ENCODE peak calls at places on chromosomes 5 and 9, in eight cellular contexts. W is A673; A is iris pigment epithelial cell; B is stimulated activated CD4-positive, alpha-beta T cell treated with anti-CD3 and anti-CD28 coated beads, Interleukin-1b, Interleukin-23, amount 100 ng/mL, for 4 hours; Q is stimulated activated CD8-positive, alpha-beta memory T cell treated with anti-CD3 and anti-CD28 coated beads, Interleukin-7, amount 100 ng/mL, for 1 hour; U is GM20000; S is HFFc6; G is Kasumi-1. N is an unnamed sample.

GRCh38 chr5:14582797-14583137 is 1.2 kb downstream of the OTULINL start:
- DNase-seq in A (no peak), S (no peak), Q (no peak), G (no peak), B (no peak), U (no peak), W (peak), N (no peak)

GRCh38 chr5:27475063-27475462 is 436.7 kb upstream of the CDH9 start:
- DNase-seq in W (no peak), B (no peak), Q (no peak), A (no peak), U (no peak), S (no peak), G (no peak), N (no peak)

GRCh38 chr5:154181156-154181555 is 9.4 kb upstream of the GALNT10 start:
- DNase-seq in B (no peak), S (no peak), U (no peak), W (no peak), G (no peak), A (no peak), Q (no peak), N (no peak)

GRCh38 chr9:112112519-112112918 is 62.6 kb downstream of the SUSD1 start:
- DNase-seq in U (no peak), W (peak), S (peak), G (no peak), Q (no peak), B (no peak), A (peak), N (no peak)

GRCh38 chr9:125906144-125906543 is 159.0 kb downstream of the PBX3 start:
- DNase-seq in Q (no peak), B (no peak), S (peak), G (no peak), U (no peak), A (peak), W (no peak), N (no peak)

GRCh38 chr9:108722396-108722795 is 133.4 kb downstream of the ACTL7B start:
- DNase-seq in G (no peak), B (no peak), S (no peak), U (no peak), W (no peak), Q (no peak), A (no peak), N (no peak)

GRCh38 chr9:124721109-124721850 is 49.8 kb downstream of the NR6A1 start:
- DNase-seq in U (no peak), S (peak), Q (no peak), A (peak), W (peak), B (no peak), G (no peak), N (no peak)

GRCh38 chr5:85108471-85108870 is 723.8 kb upstream of the EDIL3 start:
- DNase-seq in U (no peak), A (peak), W (no peak), B (no peak), Q (no peak), G (peak), S (no peak), N (no peak)

GRCh38 chr5:74643160-74643562 is 2.6 kb upstream of the ENC1 start:
- DNase-seq in S (peak), B (no peak), U (no peak), W (peak), A (peak), G (no peak), Q (no peak), N (no peak)

GRCh38 chr9:129547063-129547462 is 73.8 kb downstream of the C9orf50 start:
- DNase-seq in A (no peak), S (no peak), B (no peak), U (no peak), Q (no peak), W (no peak), G (no peak), N (no peak)

GRCh38 chr9:11933926-11934325 is 759.3 kb upstream of the TYRP1 start:
- DNase-seq in Q (no peak), S (no peak), U (no peak), G (no peak), W (peak), B (no peak), A (peak), N (no peak)

GRCh38 chr9:122218885-122219855 is 9.6 kb downstream of the LHX6 start:
- DNase-seq in U (no peak), S (no peak), B (no peak), G (peak), W (no peak), A (peak), Q (no peak), N (no peak)

GRCh38 chr9:115013998-115014397 is 83.6 kb upstream of the TNFSF8 start:
- DNase-seq in B (peak), S (peak), A (peak), Q (peak), G (peak), W (peak), U (peak), N (peak)

GRCh38 chr5:35464757-35465156 is 152.9 kb upstream of the SPEF2 start:
- DNase-seq in W (no peak), B (no peak), G (no peak), Q (no peak), S (no peak), U (no peak), A (no peak), N (no peak)

GRCh38 chr5:147216552-147217154 is 18.2 kb upstream of the STK32A start:
- DNase-seq in A (peak), S (peak), B (no peak), W (no peak), G (no peak), Q (no peak), U (no peak), N (no peak)

GRCh38 chr9:19998823-19999455 is 210.1 kb upstream of the SLC24A2 start:
- DNase-seq in W (no peak), G (no peak), S (peak), B (no peak), A (peak), U (peak), Q (no peak), N (no peak)

GRCh38 chr5:53037141-53037859 is 48.1 kb downstream of the ITGA2 start:
- DNase-seq in W (no peak), G (no peak), A (peak), B (no peak), S (peak), U (no peak), Q (no peak), N (no peak)

GRCh38 chr9:128323192-128323730 is 622 bp downstream of the COQ4 start:
- DNase-seq in G (peak), U (peak), W (no peak), B (no peak), Q (no peak), S (peak), A (peak), N (no peak)

GRCh38 chr5:125978015-125978414 is 445.2 kb upstream of the GRAMD2B start:
- DNase-seq in G (no peak), W (no peak), U (no peak), A (no peak), S (no peak), B (no peak), Q (no peak), N (no peak)

GRCh38 chr5:51203598-51203997 is 179.7 kb upstream of the ISL1 start:
- DNase-seq in Q (no peak), W (no peak), A (no peak), U (no peak), S (no peak), G (no peak), B (no peak), N (no peak)

GRCh38 chr5:129904102-129904666 is at the start of gene CHSY3:
- DNase-seq in Q (no peak), B (peak), U (peak), G (peak), A (peak), S (peak), W (peak), N (no peak)

GRCh38 chr9:136079211-136079915 is 15.7 kb downstream of the NACC2 start:
- DNase-seq in Q (no peak), A (no peak), S (no peak), B (no peak), W (no peak), G (no peak), U (no peak), N (no peak)

GRCh38 chr5:77842247-77842646 is 66.1 kb upstream of the TBCA start:
- DNase-seq in W (no peak), S (no peak), G (no peak), A (no peak), B (no peak), Q (no peak), U (no peak), N (no peak)

GRCh38 chr9:105973811-105974407 is 279.6 kb downstream of the TMEM38B start:
- DNase-seq in G (no peak), U (no peak), B (no peak), S (no peak), A (no peak), W (no peak), Q (no peak), N (no peak)

N was measured in activated CD8-positive, alpha-beta memory T cell treated with anti-CD3 and anti-CD28 coated beads for 4 hours.